ENCODE peak calls at places on chromosomes 13 and 19, in five cellular contexts. L, U, F, D and V are unnamed samples.

GRCh38 chr13:23617551-23618014 is 47.4 kb downstream of the TNFRSF19 start:
- DNase-seq in U (no peak), L (no peak), D (peak; percentile 51), F (no peak), V (no peak)

GRCh38 chr13:112325142-112325808 is 50.9 kb upstream of the SPACA7 start:
- DNase-seq in L (no peak), F (no peak), U (no peak), D (no peak), V (no peak)

GRCh38 chr13:26653310-26653709 is 95.8 kb downstream of the WASF3 start:
- DNase-seq in D (no peak), U (no peak), F (peak; percentile 26), L (no peak), V (no peak)

GRCh38 chr13:110978390-110978789 is 63.5 kb upstream of the ANKRD10 start:
- DNase-seq in U (no peak), D (no peak), L (no peak), F (no peak), V (no peak)

GRCh38 chr13:43258771-43259170 is 235.4 kb downstream of the DNAJC15 start:
- DNase-seq in U (no peak), F (no peak), D (no peak), L (no peak), V (no peak)

GRCh38 chr13:40536443-40537113 is 129.9 kb downstream of the FOXO1 start:
- DNase-seq in U (no peak), D (no peak), F (no peak), L (no peak), V (no peak)

GRCh38 chr13:25468330-25469178 is 96.8 kb downstream of the ATP8A2 start:
- DNase-seq in L (peak; percentile 85), D (peak; percentile 92), F (no peak), U (no peak), V (no peak)

GRCh38 chr19:43620061-43621001 is 902 bp upstream of the ZNF428 start:
- DNase-seq in U (no peak), D (no peak), L (peak; percentile 89), F (no peak), V (peak; percentile 67)

GRCh38 chr19:55228403-55229031 is at the start of gene TMEM86B:
- DNase-seq in U (no peak), D (no peak), L (no peak), F (no peak), V (no peak)

GRCh38 chr19:51726049-51726448 is 2.3 kb upstream of the HAS1 start:
- DNase-seq in U (peak; percentile 50), L (no peak), F (no peak), D (peak; percentile 39), V (no peak)

GRCh38 chr13:23899555-23899954 is 2.3 kb upstream of the C1QTNF9B start:
- DNase-seq in D (no peak), L (peak; percentile 39), F (no peak), U (no peak), V (no peak)

GRCh38 chr19:13132471-13133166 is 14.6 kb downstream of the NACC1 start:
- DNase-seq in U (no peak), L (no peak), D (no peak), F (no peak), V (peak; percentile 43)

GRCh38 chr13:98575009-98575866 is 1.7 kb downstream of the STK24 start:
- DNase-seq in U (no peak), D (no peak), L (no peak), F (no peak), V (no peak)

GRCh38 chr13:57665471-57665870 is 33.9 kb downstream of the PCDH17 start:
- DNase-seq in F (no peak), D (no peak), L (no peak), U (no peak), V (no peak)

GRCh38 chr19:56383826-56384605 is 9.3 kb downstream of the ZNF582 start:
- DNase-seq in F (no peak), U (no peak), L (no peak), D (no peak), V (no peak)

GRCh38 chr13:112751617-112752016 is 61.8 kb downstream of the ATP11A start:
- DNase-seq in D (no peak), L (no peak), F (no peak), U (no peak), V (no peak)

GRCh38 chr19:23699521-23699860 is 12.5 kb upstream of the ZNF675 start:
- DNase-seq in D (no peak), F (no peak), U (no peak), L (no peak), V (no peak)

GRCh38 chr13:39159393-39159792 is 121.1 kb downstream of the NHLRC3 start:
- DNase-seq in L (no peak), F (no peak), U (no peak), D (no peak), V (no peak)

GRCh38 chr19:38557205-38557799 is 60.5 kb downstream of the MAP4K1 start:
- DNase-seq in D (no peak), U (no peak), F (no peak), L (no peak), V (no peak)

GRCh38 chr19:48553676-48554384 is 1.9 kb downstream of the SULT2B1 start:
- DNase-seq in D (peak; percentile 90), F (no peak), L (peak; percentile 42), U (peak; percentile 44), V (no peak)

GRCh38 chr19:48549380-48549779 is 2.6 kb upstream of the SULT2B1 start:
- DNase-seq in D (no peak), U (no peak), L (no peak), F (no peak), V (no peak)

GRCh38 chr19:48554385-48555091 is 2.6 kb downstream of the SULT2B1 start:
- DNase-seq in F (no peak), U (no peak), L (peak; percentile 34), D (peak; percentile 50), V (no peak)

GRCh38 chr19:48552406-48553322 is 692 bp downstream of the SULT2B1 start:
- DNase-seq in L (no peak), F (no peak), U (no peak), D (no peak), V (no peak)

GRCh38 chr19:48551437-48552302 is at the start of gene SULT2B1:
- DNase-seq in D (no peak), U (no peak), F (no peak), L (no peak), V (no peak)
- TF ChIP-seq CTCF in D (no peak), U (no peak), F (no peak), L (no peak), V (no peak)

GRCh38 chr13:114142137-114142550 is 9.7 kb upstream of the RASA3 start:
- DNase-seq in F (no peak), L (no peak), D (no peak), U (no peak), V (no peak)

GRCh38 chr13:114141261-114141996 is 9.0 kb upstream of the RASA3 start:
- DNase-seq in D (no peak), F (no peak), U (no peak), L (no peak), V (no peak)

GRCh38 chr13:114144606-114145244 is 12.3 kb upstream of the RASA3 start:
- DNase-seq in L (no peak), D (no peak), F (no peak), U (no peak), V (no peak)

GRCh38 chr13:114143806-114144605 is 11.6 kb upstream of the RASA3 start:
- DNase-seq in L (peak; percentile 66), F (no peak), U (no peak), D (peak; percentile 96), V (no peak)

GRCh38 chr13:114142640-114143490 is 10.4 kb upstream of the RASA3 start:
- DNase-seq in L (no peak), U (no peak), D (no peak), F (no peak), V (peak; percentile 56)
- TF ChIP-seq CTCF in L (no peak), U (no peak), D (no peak), F (no peak), V (no peak)

GRCh38 chr19:53880716-53881481 is 1.1 kb upstream of the PRKCG start:
- DNase-seq in F (no peak), D (no peak), L (no peak), U (no peak), V (no peak)

GRCh38 chr19:53881482-53882390 is at the start of gene PRKCG:
- DNase-seq in L (peak; percentile 83), D (peak; percentile 83), F (no peak), U (no peak), V (peak; percentile 51)

GRCh38 chr19:53883741-53884140 is 1.7 kb downstream of the PRKCG start:
- DNase-seq in U (no peak), F (no peak), L (no peak), D (no peak), V (no peak)

GRCh38 chr19:53883231-53883661 is 1.2 kb downstream of the PRKCG start:
- DNase-seq in U (no peak), L (peak; percentile 40), F (no peak), D (no peak), V (peak; percentile 20)

DNA sequence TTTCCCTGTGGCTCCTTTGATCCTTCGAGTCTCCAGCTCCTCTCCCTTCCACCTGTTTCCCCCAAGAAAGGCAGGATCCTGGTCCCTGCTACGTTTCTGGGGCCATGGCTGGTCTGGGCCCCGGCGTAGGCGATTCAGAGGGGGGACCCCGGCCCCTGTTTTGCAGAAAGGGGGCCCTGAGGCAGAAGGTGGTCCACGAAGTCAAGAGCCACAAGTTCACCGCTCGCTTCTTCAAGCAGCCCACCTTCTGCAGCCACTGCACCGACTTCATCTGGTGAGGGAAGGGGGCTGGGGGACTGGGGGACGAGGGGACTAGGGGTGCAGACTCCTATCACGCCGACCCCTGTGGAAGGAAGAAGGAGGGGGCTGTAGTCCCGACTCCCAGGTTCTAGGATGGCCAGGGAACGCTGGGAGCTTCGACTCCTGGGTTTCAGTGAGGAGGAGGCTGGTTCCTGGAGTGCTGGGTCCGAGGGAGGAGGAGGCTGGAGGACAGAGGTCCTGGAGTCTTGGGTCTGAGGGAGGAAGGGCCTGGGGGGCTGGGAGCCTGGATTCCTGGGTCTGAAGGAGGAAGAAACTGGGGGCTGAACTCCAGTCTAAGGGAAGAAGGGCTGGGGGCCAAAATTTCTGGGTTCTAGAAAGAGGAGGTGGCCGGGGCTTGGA is 524 bp downstream of the PRKCG start:
- DNase-seq in F (no peak), L (no peak), D (no peak), U (no peak), V (no peak)
- TF ChIP-seq CTCF in F (no peak), L (no peak), D (no peak), U (no peak), V (no peak)

GRCh38 chr13:95155504-95155903 is 145.7 kb downstream of the ABCC4 start:
- DNase-seq in D (no peak), L (no peak), U (no peak), F (no peak), V (no peak)

GRCh38 chr13:95156208-95156607 is 145.0 kb downstream of the ABCC4 start:
- DNase-seq in F (no peak), D (no peak), U (no peak), L (no peak), V (no peak)

GRCh38 chr13:95153647-95154405 is 147.4 kb downstream of the ABCC4 start:
- DNase-seq in F (no peak), U (no peak), D (no peak), L (no peak), V (no peak)

GRCh38 chr13:95155093-95155492 is 146.2 kb downstream of the ABCC4 start:
- DNase-seq in U (no peak), L (no peak), D (no peak), F (no peak), V (no peak)

DNA sequence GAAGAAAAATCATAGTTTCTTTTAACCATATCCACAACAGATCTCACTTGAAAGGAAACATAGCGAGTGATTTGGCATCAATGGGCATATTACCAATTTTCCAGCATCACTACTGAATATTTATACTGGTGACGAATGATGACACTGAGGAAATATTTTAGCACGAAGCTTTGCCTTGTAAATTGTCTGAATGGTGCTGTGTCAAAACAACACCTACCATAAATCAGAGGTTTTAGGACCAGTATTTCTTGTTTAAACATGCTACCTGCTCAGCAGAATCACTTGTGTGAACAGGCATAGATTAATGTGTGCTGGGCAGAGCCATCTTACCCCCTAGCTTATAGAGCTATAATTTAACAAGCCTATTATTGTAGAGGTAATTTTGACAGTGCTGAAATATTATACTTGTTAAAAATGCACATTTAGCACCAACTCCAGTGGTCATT is 146.8 kb downstream of the ABCC4 start:
- DNase-seq in U (no peak), F (no peak), L (no peak), D (no peak), V (no peak)
- TF ChIP-seq CTCF in U (no peak), F (no peak), L (no peak), D (no peak), V (no peak)